ENCODE peak calls at places on chromosome 19, in five cellular contexts. O is GM12878, X is H1, S is K562, H is HepG2. K is an unnamed sample.

GRCh38 chr19:15300533-15301194 is 31.7 kb downstream of the BRD4 start:
- DNase-seq in O (no peak), X (no peak), S (no peak), H (no peak), K (no peak)

GRCh38 chr19:55345818-55346724 is 6.4 kb downstream of the KMT5C start:
- DNase-seq in O (no peak), X (no peak), S (no peak), H (no peak), K (no peak)

GRCh38 chr19:46265217-46265828 is 31.5 kb upstream of the HIF3A start:
- DNase-seq in O (peak), X (peak), S (peak), H (peak), K (peak)

GRCh38 chr19:4066176-4066606 is 508 bp downstream of the ZBTB7A start:
- DNase-seq in O (no peak), X (no peak), S (no peak), H (no peak), K (no peak)

GRCh38 chr19:39843919-39844793 is 2.0 kb downstream of the FBL start:
- DNase-seq in O (no peak), X (no peak), S (no peak), H (peak), K (peak)

GRCh38 chr19:27740396-27740795 is 1472.6 kb downstream of the UQCRFS1 start:
- DNase-seq in O (no peak), X (no peak), S (no peak), H (no peak), K (no peak)

GRCh38 chr19:16326401-16327130 is 1.9 kb downstream of the KLF2 start:
- DNase-seq in O (no peak), X (no peak), S (no peak), H (no peak), K (no peak)

GRCh38 chr19:19643158-19644053 is at the start of gene GMIP:
- DNase-seq in O (no peak), X (no peak), S (peak), H (peak), K (peak)

GRCh38 chr19:38042132-38042531 is 135.1 kb downstream of the SIPA1L3 start:
- DNase-seq in O (no peak), X (no peak), S (no peak), H (no peak), K (no peak)

GRCh38 chr19:38045554-38046253 is 138.7 kb downstream of the SIPA1L3 start:
- DNase-seq in O (no peak), X (no peak), S (no peak), H (no peak), K (no peak)

GRCh38 chr19:38043649-38044144 is 136.7 kb downstream of the SIPA1L3 start:
- DNase-seq in O (no peak), X (no peak), S (no peak), H (no peak), K (no peak)

GRCh38 chr19:38046254-38047047 is 139.4 kb downstream of the SIPA1L3 start:
- DNase-seq in O (peak), X (no peak), S (no peak), H (no peak), K (no peak)

DNA sequence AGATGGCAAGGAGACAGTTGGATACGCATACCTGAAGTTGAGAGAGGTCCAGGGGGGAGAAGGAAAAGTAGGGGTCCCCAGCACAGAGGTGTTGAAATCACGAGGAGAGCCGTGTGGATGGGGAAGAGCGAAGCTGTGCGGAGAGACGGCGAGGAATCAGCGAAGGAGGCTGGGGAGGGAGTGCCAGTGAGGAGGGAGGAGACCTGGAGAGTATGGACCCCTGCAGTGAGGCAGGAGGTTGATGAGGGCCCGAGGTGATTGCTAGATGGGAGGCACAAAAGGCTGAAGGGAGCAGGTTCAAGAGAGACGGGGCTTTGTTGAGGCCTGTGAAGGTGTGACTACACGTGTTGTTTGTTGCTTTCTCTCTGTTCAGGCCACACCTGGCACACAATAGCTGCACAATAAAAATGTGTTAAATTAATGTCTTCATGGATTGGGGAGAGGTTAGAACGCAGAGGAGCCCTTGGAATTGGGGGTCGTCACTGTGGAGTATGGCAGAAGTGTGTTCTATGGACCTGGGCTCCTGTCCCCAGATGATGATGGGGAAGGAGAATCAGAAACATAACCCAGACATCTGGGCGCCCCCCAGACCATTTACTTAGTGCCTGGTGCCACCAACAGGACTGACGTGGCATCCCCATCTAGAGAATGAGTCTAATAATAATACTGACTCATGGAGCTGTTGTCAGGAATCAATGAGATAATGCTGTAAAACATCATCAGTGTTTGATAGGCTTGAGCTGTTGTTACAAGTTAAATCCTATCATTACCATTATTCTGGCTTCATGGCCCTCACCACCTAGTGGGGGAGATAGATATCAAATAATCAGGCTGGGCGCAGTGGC is 137.5 kb downstream of the SIPA1L3 start:
- DNase-seq in O (no peak), X (no peak), S (no peak), H (no peak), K (peak)
- TF ChIP-seq HDAC2 in O (no peak), X (no peak), S (no peak), H (no peak), K (no peak)

GRCh38 chr19:18469245-18470107 is 31.5 kb upstream of the ISYNA1 start:
- DNase-seq in O (no peak), X (peak), S (peak), H (peak), K (peak)
- TF ChIP-seq HDAC2 in O (no peak), X (no peak), S (no peak), H (no peak), K (no peak)

DNA sequence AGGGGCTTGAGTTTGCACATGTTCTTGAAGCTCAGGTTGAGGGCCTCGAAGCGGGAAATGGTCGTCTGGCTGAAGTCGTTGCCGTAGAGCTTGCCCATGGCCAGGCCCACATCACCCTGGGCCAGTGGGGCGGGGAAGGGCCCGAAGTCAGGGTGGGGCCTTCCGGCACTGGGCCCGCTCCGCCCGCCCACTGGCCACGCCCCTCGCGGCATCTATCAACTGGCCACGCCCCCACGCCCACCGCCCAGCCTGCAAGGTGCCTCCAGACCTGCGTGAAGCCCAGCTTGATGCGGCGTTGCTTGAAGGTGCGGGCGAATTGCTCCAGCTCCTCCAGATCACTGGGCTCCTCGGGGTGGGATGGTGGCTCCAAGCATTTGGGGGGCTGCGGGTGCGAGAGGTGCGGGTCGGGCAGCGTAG is 19.9 kb downstream of the ZNF574 start:
- DNase-seq in O (no peak), X (peak), S (peak), H (no peak), K (no peak)
- TF ChIP-seq HDAC2 in O (no peak), X (no peak), S (no peak), H (no peak), K (no peak)

DNA sequence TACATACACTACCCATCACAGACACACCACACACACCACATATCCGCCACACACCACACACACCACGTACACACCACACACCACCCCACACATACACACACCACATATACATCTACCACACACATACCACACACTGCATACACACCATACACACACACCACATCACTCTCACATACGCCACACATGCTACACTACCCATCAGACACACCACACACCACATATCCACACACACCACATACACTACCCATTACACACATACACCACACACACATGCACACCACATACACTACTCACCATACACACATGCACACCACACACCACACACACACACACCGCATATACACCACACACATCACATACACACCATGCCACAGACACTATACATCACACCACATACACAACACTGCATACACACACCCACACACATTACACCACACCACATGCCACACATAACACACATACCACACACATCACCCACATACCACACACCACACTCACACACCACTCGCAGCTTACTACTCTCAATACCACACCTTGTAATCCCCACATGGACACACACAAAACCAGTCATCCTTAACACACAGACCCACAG is 9.5 kb downstream of the ERFL start:
- DNase-seq in O (no peak), X (no peak), S (no peak), H (no peak), K (no peak)
- TF ChIP-seq HDAC2 in O (no peak), X (no peak), S (no peak), H (no peak), K (no peak)

K was measured in A549.